ENCODE peak calls at places on chromosomes 7 and 10, in five cellular contexts. One of them, this sample, is unnamed.

GRCh38 chr10:114920459-114920858 is 17.5 kb upstream of the TRUB1 start:
- DNase-seq in K562: no peak
- DNase-seq in HepG2: no peak
- DNase-seq in endothelial cell of umbilical vein: no peak
- DNase-seq in H1: no peak
- DNase-seq in this sample: no peak

GRCh38 chr7:3245721-3246120 is 55.3 kb upstream of the SDK1 start:
- DNase-seq in K562: no peak
- DNase-seq in HepG2: no peak
- DNase-seq in endothelial cell of umbilical vein: no peak
- DNase-seq in H1: no peak
- DNase-seq in this sample: no peak

GRCh38 chr7:111532625-111533024 is 29.7 kb downstream of the IMMP2L start:
- DNase-seq in endothelial cell of umbilical vein: no peak
- DNase-seq in K562: no peak
- DNase-seq in H1: no peak
- DNase-seq in HepG2: no peak
- DNase-seq in this sample: no peak

GRCh38 chr7:76262683-76263402 is 39.6 kb upstream of the HSPB1 start:
- DNase-seq in H1: peak; percentile 83
- DNase-seq in endothelial cell of umbilical vein: peak; percentile 48
- DNase-seq in K562: peak; percentile 86
- DNase-seq in HepG2: peak; percentile 68
- DNase-seq in this sample: peak; percentile 66

GRCh38 chr7:1086588-1087461 is 1.1 kb upstream of the GPER1 start:
- DNase-seq in HepG2: peak; percentile 68
- DNase-seq in H1: peak; percentile 93
- DNase-seq in endothelial cell of umbilical vein: peak; percentile 73
- DNase-seq in K562: peak; percentile 81
- DNase-seq in this sample: peak; percentile 92

GRCh38 chr10:1434202-1434601 is 303.1 kb downstream of the ADARB2 start:
- DNase-seq in HepG2: no peak
- DNase-seq in H1: no peak
- DNase-seq in K562: no peak
- DNase-seq in endothelial cell of umbilical vein: no peak
- DNase-seq in this sample: no peak

GRCh38 chr10:109891105-109891504 is 32.2 kb downstream of the XPNPEP1 start:
- DNase-seq in H1: no peak
- DNase-seq in endothelial cell of umbilical vein: no peak
- DNase-seq in K562: peak; percentile 9
- DNase-seq in HepG2: no peak
- DNase-seq in this sample: no peak

GRCh38 chr10:70479626-70480253 is 1.2 kb downstream of the PALD1 start:
- DNase-seq in HepG2: no peak
- DNase-seq in K562: no peak
- DNase-seq in endothelial cell of umbilical vein: no peak
- DNase-seq in H1: peak; percentile 49
- DNase-seq in this sample: no peak

GRCh38 chr10:36808625-36809362 is 316.6 kb upstream of the ANKRD30A start:
- DNase-seq in HepG2: no peak
- DNase-seq in H1: no peak
- DNase-seq in endothelial cell of umbilical vein: no peak
- DNase-seq in K562: no peak
- DNase-seq in this sample: no peak

GRCh38 chr7:45597286-45597984 is 23.3 kb downstream of the ADCY1 start:
- DNase-seq in HepG2: no peak
- DNase-seq in endothelial cell of umbilical vein: no peak
- DNase-seq in H1: peak; percentile 36
- DNase-seq in K562: no peak
- DNase-seq in this sample: no peak

GRCh38 chr10:58180633-58181032 is 87.1 kb downstream of the IPMK start:
- DNase-seq in K562: peak; percentile 9
- DNase-seq in H1: no peak
- DNase-seq in HepG2: no peak
- DNase-seq in endothelial cell of umbilical vein: no peak
- DNase-seq in this sample: no peak

GRCh38 chr7:47357398-47357797 is 224.5 kb downstream of the TNS3 start:
- DNase-seq in H1: no peak
- DNase-seq in K562: no peak
- DNase-seq in endothelial cell of umbilical vein: no peak
- DNase-seq in HepG2: no peak
- DNase-seq in this sample: no peak

GRCh38 chr7:22713463-22713862 is 13.5 kb upstream of the IL6 start:
- DNase-seq in endothelial cell of umbilical vein: no peak
- DNase-seq in K562: no peak
- DNase-seq in H1: no peak
- DNase-seq in HepG2: no peak
- DNase-seq in this sample: no peak

GRCh38 chr7:112449353-112449752 is 907 bp upstream of the IFRD1 start:
- DNase-seq in endothelial cell of umbilical vein: peak; percentile 36
- DNase-seq in K562: no peak
- DNase-seq in HepG2: peak; percentile 60
- DNase-seq in H1: no peak
- DNase-seq in this sample: peak; percentile 24

GRCh38 chr7:85162743-85163142 is 24.1 kb downstream of the SEMA3D start:
- DNase-seq in HepG2: no peak
- DNase-seq in H1: no peak
- DNase-seq in endothelial cell of umbilical vein: peak; percentile 47
- DNase-seq in K562: no peak
- DNase-seq in this sample: no peak

GRCh38 chr10:130076681-130077080 is 33.9 kb downstream of the C10orf143 start:
- DNase-seq in K562: no peak
- DNase-seq in H1: no peak
- DNase-seq in HepG2: no peak
- DNase-seq in endothelial cell of umbilical vein: no peak
- DNase-seq in this sample: no peak

GRCh38 chr7:1460757-1461639 is 1.7 kb upstream of the MICALL2 start:
- DNase-seq in endothelial cell of umbilical vein: peak; percentile 61
- DNase-seq in HepG2: peak; percentile 73
- DNase-seq in H1: no peak
- DNase-seq in K562: peak; percentile 91
- DNase-seq in this sample: peak; percentile 44

GRCh38 chr7:36303202-36304098 is 86.2 kb upstream of the ANLN start:
- DNase-seq in H1: no peak
- DNase-seq in K562: no peak
- DNase-seq in HepG2: peak; percentile 59
- DNase-seq in endothelial cell of umbilical vein: peak; percentile 54
- DNase-seq in this sample: peak; percentile 66

GRCh38 chr7:140417456-140418155 is 13.7 kb downstream of the RAB19 start:
- DNase-seq in endothelial cell of umbilical vein: no peak
- DNase-seq in H1: no peak
- DNase-seq in K562: no peak
- DNase-seq in HepG2: no peak
- DNase-seq in this sample: no peak

GRCh38 chr7:69620650-69621049 is 22.4 kb downstream of the AUTS2 start:
- DNase-seq in H1: no peak
- DNase-seq in endothelial cell of umbilical vein: no peak
- DNase-seq in K562: no peak
- DNase-seq in HepG2: no peak
- DNase-seq in this sample: no peak

GRCh38 chr10:124864421-124865193 is 63.0 kb downstream of the ABRAXAS2 start:
- DNase-seq in K562: peak; percentile 6
- DNase-seq in H1: no peak
- DNase-seq in endothelial cell of umbilical vein: no peak
- DNase-seq in HepG2: peak; percentile 79
- DNase-seq in this sample: no peak

GRCh38 chr7:64515330-64515729 is 47.5 kb downstream of the ZNF680 start:
- DNase-seq in H1: no peak
- DNase-seq in endothelial cell of umbilical vein: no peak
- DNase-seq in K562: no peak
- DNase-seq in HepG2: no peak
- DNase-seq in this sample: no peak

GRCh38 chr7:64521409-64521984 is 41.4 kb downstream of the ZNF680 start:
- DNase-seq in H1: no peak
- DNase-seq in endothelial cell of umbilical vein: no peak
- DNase-seq in HepG2: no peak
- DNase-seq in K562: no peak
- DNase-seq in this sample: no peak

GRCh38 chr7:64516451-64516850 is 46.4 kb downstream of the ZNF680 start:
- DNase-seq in HepG2: no peak
- DNase-seq in H1: no peak
- DNase-seq in endothelial cell of umbilical vein: no peak
- DNase-seq in K562: no peak
- DNase-seq in this sample: no peak

GRCh38 chr7:64515781-64516180 is 47.1 kb downstream of the ZNF680 start:
- DNase-seq in K562: no peak
- DNase-seq in HepG2: no peak
- DNase-seq in H1: no peak
- DNase-seq in endothelial cell of umbilical vein: no peak
- DNase-seq in this sample: no peak
- H3K9me3 ChIP-seq in K562: peaks cover 2% of the 10 kb centered on the region
- H3K9me3 ChIP-seq in HepG2: peaks cover 55% of the 10 kb centered on the region
- H3K9me3 ChIP-seq in H1: peaks cover 17% of the 10 kb centered on the region
- H3K9me3 ChIP-seq in endothelial cell of umbilical vein: peaks cover 5% of the 10 kb centered on the region
- H3K9me3 ChIP-seq in this sample: peaks cover 74% of the 10 kb centered on the region

GRCh38 chr10:44890721-44891550 is 20.2 kb upstream of the TMEM72 start:
- DNase-seq in H1: no peak
- DNase-seq in K562: no peak
- DNase-seq in endothelial cell of umbilical vein: no peak
- DNase-seq in HepG2: no peak
- DNase-seq in this sample: no peak
- TF ChIP-seq JUN in H1: no peak
- TF ChIP-seq JUN in K562: no peak
- TF ChIP-seq JUN in endothelial cell of umbilical vein: no peak
- TF ChIP-seq JUN in HepG2: no peak
- TF ChIP-seq JUN in this sample: no peak

GRCh38 chr10:131544495-131544894 is 233.0 kb upstream of the TCERG1L start:
- DNase-seq in K562: no peak
- DNase-seq in HepG2: no peak
- DNase-seq in H1: no peak
- DNase-seq in endothelial cell of umbilical vein: no peak
- DNase-seq in this sample: no peak
- H3K9me3 ChIP-seq in K562: no peaks in the 10 kb centered on the region
- H3K9me3 ChIP-seq in HepG2: no peaks in the 10 kb centered on the region
- H3K9me3 ChIP-seq in H1: no peaks in the 10 kb centered on the region
- H3K9me3 ChIP-seq in endothelial cell of umbilical vein: peaks cover 2% of the 10 kb centered on the region
- H3K9me3 ChIP-seq in this sample: no peaks in the 10 kb centered on the region

GRCh38 chr7:127807340-127807739 is 155.3 kb downstream of the SND1 start:
- DNase-seq in endothelial cell of umbilical vein: no peak
- DNase-seq in K562: no peak
- DNase-seq in H1: no peak
- DNase-seq in HepG2: no peak
- DNase-seq in this sample: no peak
- TF ChIP-seq JUN in endothelial cell of umbilical vein: no peak
- TF ChIP-seq JUN in K562: no peak
- TF ChIP-seq JUN in H1: no peak
- TF ChIP-seq JUN in HepG2: no peak
- TF ChIP-seq JUN in this sample: no peak

GRCh38 chr10:42479057-42479456 is 159.3 kb downstream of the ZNF33B start:
- DNase-seq in endothelial cell of umbilical vein: no peak
- DNase-seq in K562: no peak
- DNase-seq in HepG2: no peak
- DNase-seq in H1: no peak
- DNase-seq in this sample: no peak
- H3K9me3 ChIP-seq in endothelial cell of umbilical vein: no peaks in the 10 kb centered on the region
- H3K9me3 ChIP-seq in K562: no peaks in the 10 kb centered on the region
- H3K9me3 ChIP-seq in HepG2: no peaks in the 10 kb centered on the region
- H3K9me3 ChIP-seq in H1: peaks cover 47% of the 10 kb centered on the region
- H3K9me3 ChIP-seq in this sample: peaks cover 7% of the 10 kb centered on the region

GRCh38 chr10:30435068-30435422 is 1.1 kb downstream of the MAP3K8 start:
- DNase-seq in HepG2: no peak
- DNase-seq in H1: no peak
- DNase-seq in K562: peak; percentile 67
- DNase-seq in endothelial cell of umbilical vein: no peak
- DNase-seq in this sample: peak; percentile 52

GRCh38 chr10:30433779-30434272 is at the start of gene MAP3K8:
- DNase-seq in endothelial cell of umbilical vein: peak; percentile 97
- DNase-seq in H1: peak; percentile 88
- DNase-seq in HepG2: peak; percentile 89
- DNase-seq in K562: peak; percentile 87
- DNase-seq in this sample: peak; percentile 94

GRCh38 chr10:30432631-30433285 is 1.2 kb upstream of the MAP3K8 start:
- DNase-seq in HepG2: no peak
- DNase-seq in endothelial cell of umbilical vein: no peak
- DNase-seq in H1: no peak
- DNase-seq in K562: peak; percentile 34
- DNase-seq in this sample: peak; percentile 55

GRCh38 chr10:30433286-30433778 is 652 bp upstream of the MAP3K8 start:
- DNase-seq in endothelial cell of umbilical vein: peak; percentile 73
- DNase-seq in K562: peak; percentile 75
- DNase-seq in H1: peak; percentile 80
- DNase-seq in HepG2: peak; percentile 77
- DNase-seq in this sample: peak; percentile 59

GRCh38 chr10:30434273-30435067 is 486 bp downstream of the MAP3K8 start:
- DNase-seq in endothelial cell of umbilical vein: peak; percentile 82
- DNase-seq in K562: peak; percentile 79
- DNase-seq in H1: peak; percentile 78
- DNase-seq in HepG2: peak; percentile 83
- DNase-seq in this sample: peak; percentile 90
- TF ChIP-seq JUN in endothelial cell of umbilical vein: no peak
- TF ChIP-seq JUN in K562: no peak
- TF ChIP-seq JUN in H1: no peak
- TF ChIP-seq JUN in HepG2: no peak
- TF ChIP-seq JUN in this sample: peak; percentile 21

This sample was measured in A549.